ENCODE peak calls at places on chromosomes 5 and 9, in seven cellular contexts. A is H1, L is stomach, U is A549, Z is K562, E is suprapubic skin, R is sigmoid colon. N is an unnamed sample.

GRCh38 chr9:125558453-125559084 is 148.4 kb downstream of the MAPKAP1 start:
- DNase-seq in Z (peak), U (peak), A (peak), L (peak), R (peak), E (no peak), N (peak)

GRCh38 chr9:70610287-70610644 is 195.8 kb upstream of the KLF9 start:
- DNase-seq in R (no peak), Z (no peak), L (no peak), U (no peak), E (no peak), A (no peak), N (no peak)

GRCh38 chr9:128020692-128021091 is 39.9 kb upstream of the EEIG1 start:
- DNase-seq in A (peak), R (no peak), L (no peak), E (no peak), Z (peak), U (no peak), N (no peak)

GRCh38 chr5:35608881-35609779 is 8.5 kb upstream of the SPEF2 start:
- DNase-seq in E (no peak), R (no peak), Z (no peak), A (no peak), U (no peak), L (no peak), N (no peak)

GRCh38 chr5:167850901-167851300 is 440.5 kb upstream of the WWC1 start:
- DNase-seq in R (no peak), U (no peak), L (no peak), Z (no peak), A (no peak), E (no peak), N (no peak)

GRCh38 chr9:20580673-20581072 is 41.6 kb downstream of the MLLT3 start:
- DNase-seq in R (no peak), L (no peak), A (no peak), E (no peak), Z (no peak), U (no peak), N (no peak)

GRCh38 chr9:9961487-9961886 is 651.3 kb downstream of the PTPRD start:
- DNase-seq in Z (no peak), L (no peak), U (no peak), R (no peak), E (no peak), A (no peak), N (no peak)

GRCh38 chr9:12703996-12704395 is 10.8 kb downstream of the TYRP1 start:
- DNase-seq in Z (no peak), L (no peak), U (no peak), E (no peak), R (no peak), A (no peak), N (no peak)

GRCh38 chr9:138050472-138051330 is 173.1 kb downstream of the CACNA1B start:
- DNase-seq in L (peak), Z (no peak), A (peak), R (peak), E (no peak), U (no peak), N (no peak)

GRCh38 chr5:137563646-137564474 is 64.7 kb upstream of the SPOCK1 start:
- DNase-seq in U (no peak), R (no peak), Z (no peak), A (no peak), E (no peak), L (no peak), N (no peak)

GRCh38 chr9:36074870-36075532 is 38.3 kb downstream of the RECK start:
- DNase-seq in U (no peak), Z (no peak), E (peak), L (peak), A (no peak), R (peak), N (peak)

GRCh38 chr5:23507278-23507685 is at the start of gene PRDM9:
- DNase-seq in E (no peak), A (peak), Z (peak), U (peak), R (peak), L (no peak), N (no peak)

GRCh38 chr5:151696470-151697061 is 9.9 kb upstream of the SPARC start:
- DNase-seq in R (peak), E (peak), L (no peak), A (peak), Z (no peak), U (no peak), N (peak)

GRCh38 chr9:110538169-110538568 is 41.4 kb downstream of the SVEP1 start:
- DNase-seq in R (no peak), L (no peak), E (no peak), Z (no peak), U (no peak), A (no peak), N (no peak)

GRCh38 chr5:128035689-128036088 is 47.9 kb upstream of the SLC12A2 start:
- DNase-seq in L (no peak), A (no peak), E (no peak), Z (no peak), U (no peak), R (no peak), N (no peak)

GRCh38 chr5:78961743-78962142 is 23.4 kb downstream of the ARSB start:
- DNase-seq in L (no peak), R (no peak), Z (no peak), U (no peak), A (no peak), E (no peak), N (no peak)

GRCh38 chr9:135244751-135245221 is 157.3 kb downstream of the OLFM1 start:
- DNase-seq in L (peak), Z (no peak), A (no peak), E (no peak), R (peak), U (no peak), N (no peak)

GRCh38 chr5:127936439-127936972 is 147.1 kb upstream of the SLC12A2 start:
- DNase-seq in R (no peak), U (no peak), A (no peak), E (no peak), L (no peak), Z (no peak), N (no peak)

GRCh38 chr5:17895296-17896058 is 261.2 kb downstream of the TAF11L14 start:
- DNase-seq in A (no peak), R (no peak), Z (no peak), U (no peak), E (no peak), L (no peak), N (no peak)

GRCh38 chr5:79621056-79621455 is 8.8 kb downstream of the TENT2 start:
- DNase-seq in U (no peak), R (no peak), A (no peak), E (no peak), L (no peak), Z (no peak), N (no peak)

GRCh38 chr5:77867194-77867691 is 91.1 kb upstream of the TBCA start:
- DNase-seq in U (peak), L (no peak), Z (peak), R (no peak), A (no peak), E (no peak), N (no peak)

GRCh38 chr9:135811796-135812195 is 95.5 kb downstream of the CAMSAP1 start:
- DNase-seq in R (no peak), U (no peak), L (no peak), E (no peak), Z (no peak), A (no peak), N (no peak)

GRCh38 chr5:32585122-32585445 is 273 bp upstream of the SUB1 start:
- DNase-seq in R (no peak), A (no peak), E (no peak), U (no peak), L (no peak), Z (no peak), N (no peak)

GRCh38 chr5:156981481-156981880 is 18.5 kb upstream of the TIMD4 start:
- DNase-seq in E (no peak), Z (no peak), L (no peak), U (no peak), R (no peak), A (no peak), N (no peak)

GRCh38 chr9:72695365-72695764 is 174.0 kb downstream of the TMC1 start:
- DNase-seq in U (no peak), L (no peak), Z (no peak), E (no peak), R (no peak), A (no peak), N (no peak)

GRCh38 chr9:19759066-19759465 is 29.8 kb downstream of the SLC24A2 start:
- DNase-seq in L (no peak), Z (no peak), U (no peak), E (no peak), A (no peak), R (no peak), N (no peak)

GRCh38 chr5:108975697-108976096 is 228.0 kb downstream of the FER start:
- DNase-seq in A (no peak), Z (no peak), R (no peak), L (no peak), U (no peak), E (no peak), N (no peak)

GRCh38 chr5:43227655-43228054 is 35.6 kb downstream of the NIM1K start:
- DNase-seq in R (no peak), L (no peak), E (no peak), Z (peak), A (no peak), U (peak), N (no peak)

GRCh38 chr5:73901045-73901444 is 275.0 kb downstream of the ARHGEF28 start:
- DNase-seq in U (peak), R (no peak), E (no peak), Z (no peak), A (no peak), L (no peak), N (peak)

GRCh38 chr5:124979174-124979573 is 232.7 kb upstream of the ZNF608 start:
- DNase-seq in Z (no peak), E (no peak), L (no peak), R (no peak), U (no peak), A (no peak), N (no peak)

DNA sequence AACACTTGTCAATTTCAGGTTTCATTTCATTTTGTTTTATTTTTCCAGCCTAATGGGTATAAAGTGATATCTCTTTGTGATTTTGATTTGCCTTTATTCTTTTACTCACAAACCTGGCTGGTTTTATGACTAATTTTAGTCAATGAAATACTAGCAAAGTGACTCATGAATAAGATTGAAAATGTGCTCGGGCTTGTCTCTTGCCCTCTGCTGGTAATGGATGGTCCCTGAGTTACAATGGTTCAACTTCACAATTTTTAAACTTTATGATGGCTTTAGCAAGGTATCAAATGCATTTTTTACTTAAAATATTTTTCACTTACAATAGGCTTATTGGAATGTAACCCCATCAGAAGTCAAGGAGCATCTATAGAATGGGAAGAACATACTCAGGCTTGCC is 431.4 kb upstream of the CCNG1 start:
- DNase-seq in R (no peak), E (no peak), Z (no peak), L (no peak), A (no peak), U (no peak), N (no peak)
- TF ChIP-seq CTCF in R (no peak), E (no peak), Z (no peak), L (no peak), A (peak), U (no peak), N (no peak)

GRCh38 chr5:75659791-75660453 is 48.7 kb downstream of the ANKDD1B start:
- DNase-seq in L (no peak), Z (no peak), E (no peak), A (no peak), R (no peak), U (no peak), N (no peak)

GRCh38 chr5:75664933-75665332 is 52.3 kb downstream of the POC5 start:
- DNase-seq in E (no peak), U (no peak), Z (no peak), L (no peak), A (no peak), R (no peak), N (no peak)

GRCh38 chr5:75663621-75664285 is 52.5 kb downstream of the ANKDD1B start:
- DNase-seq in R (no peak), E (no peak), Z (no peak), U (no peak), A (no peak), L (no peak), N (no peak)

GRCh38 chr5:75660678-75661465 is 49.6 kb downstream of the ANKDD1B start:
- DNase-seq in L (no peak), A (no peak), E (no peak), U (no peak), Z (no peak), R (no peak), N (no peak)

DNA sequence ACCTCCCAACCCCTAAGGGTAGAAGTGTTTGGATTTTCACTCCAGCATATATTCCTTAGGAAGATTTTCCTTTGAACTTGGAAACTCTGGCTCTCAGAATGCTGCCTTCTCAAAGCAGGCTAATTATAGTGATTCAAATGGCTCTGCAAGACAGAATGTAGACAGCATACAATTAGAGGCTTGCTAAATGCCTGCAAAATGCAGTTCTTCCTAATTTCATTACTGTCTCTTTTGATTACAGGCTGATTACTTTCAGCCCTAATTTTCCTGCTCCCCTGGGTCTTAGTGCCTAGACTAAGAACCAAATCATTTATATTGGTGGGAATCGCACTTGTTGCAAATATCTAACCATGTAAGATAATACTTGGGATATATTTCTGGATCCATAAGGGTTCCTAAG is 50.8 kb downstream of the ANKDD1B start:
- DNase-seq in U (no peak), E (no peak), Z (no peak), L (no peak), A (no peak), R (no peak), N (no peak)
- TF ChIP-seq EP300 in U (no peak), E (no peak), Z (no peak), L (no peak), A (no peak), R (no peak), N (no peak)

GRCh38 chr5:55997742-55998351 is 3.1 kb upstream of the IL6ST start:
- DNase-seq in R (no peak), U (no peak), A (no peak), Z (peak), E (no peak), L (no peak), N (no peak)

GRCh38 chr5:55993013-55993412 is 1.8 kb downstream of the IL6ST start:
- DNase-seq in L (no peak), E (no peak), R (no peak), A (no peak), U (no peak), Z (no peak), N (peak)

GRCh38 chr5:55994502-55994997 is at the start of gene IL6ST:
- DNase-seq in Z (no peak), R (no peak), L (peak), E (peak), A (no peak), U (peak), N (peak)

GRCh38 chr5:55993628-55994501 is 898 bp downstream of the IL6ST start:
- DNase-seq in E (no peak), A (no peak), R (no peak), L (no peak), U (no peak), Z (no peak), N (no peak)

GRCh38 chr5:55994998-55995914 is 493 bp upstream of the IL6ST start:
- DNase-seq in Z (peak), R (peak), U (peak), A (peak), E (peak), L (peak), N (peak)
- TF ChIP-seq POLR2A in Z (peak), R (peak), U (peak), A (peak), E (no peak), L (no peak), N (peak)

GRCh38 chr5:146475906-146476305 is 28.8 kb downstream of the TCERG1 start:
- DNase-seq in U (no peak), R (no peak), A (no peak), L (no peak), Z (no peak), E (no peak), N (no peak)

GRCh38 chr5:146474040-146474439 is 26.9 kb downstream of the TCERG1 start:
- DNase-seq in L (no peak), U (no peak), R (no peak), E (no peak), Z (no peak), A (no peak), N (no peak)

GRCh38 chr5:146475190-146475801 is 28.2 kb downstream of the TCERG1 start:
- DNase-seq in Z (no peak), L (no peak), R (no peak), E (no peak), A (no peak), U (no peak), N (no peak)
- TF ChIP-seq CTCF in Z (no peak), L (no peak), R (no peak), E (no peak), A (no peak), U (no peak), N (no peak)

GRCh38 chr5:141866111-141866510 is 12.1 kb downstream of the PCDH1 start:
- DNase-seq in U (no peak), Z (no peak), A (no peak), L (peak), E (peak), R (peak), N (no peak)
- TF ChIP-seq EP300 in U (no peak), Z (no peak), A (no peak), L (no peak), E (no peak), R (no peak), N (peak)

GRCh38 chr9:23434654-23435053 is 391.4 kb downstream of the ELAVL2 start:
- DNase-seq in L (no peak), E (no peak), A (no peak), R (no peak), U (no peak), Z (no peak), N (no peak)

GRCh38 chr9:23426144-23426543 is 399.9 kb downstream of the ELAVL2 start:
- DNase-seq in E (no peak), R (no peak), U (no peak), L (no peak), Z (no peak), A (no peak), N (no peak)

GRCh38 chr9:23431459-23431858 is 394.6 kb downstream of the ELAVL2 start:
- DNase-seq in L (no peak), R (no peak), A (no peak), U (no peak), Z (no peak), E (no peak), N (no peak)
- TF ChIP-seq POLR2A in L (no peak), R (no peak), A (no peak), U (no peak), Z (no peak), E (no peak), N (no peak)

DNA sequence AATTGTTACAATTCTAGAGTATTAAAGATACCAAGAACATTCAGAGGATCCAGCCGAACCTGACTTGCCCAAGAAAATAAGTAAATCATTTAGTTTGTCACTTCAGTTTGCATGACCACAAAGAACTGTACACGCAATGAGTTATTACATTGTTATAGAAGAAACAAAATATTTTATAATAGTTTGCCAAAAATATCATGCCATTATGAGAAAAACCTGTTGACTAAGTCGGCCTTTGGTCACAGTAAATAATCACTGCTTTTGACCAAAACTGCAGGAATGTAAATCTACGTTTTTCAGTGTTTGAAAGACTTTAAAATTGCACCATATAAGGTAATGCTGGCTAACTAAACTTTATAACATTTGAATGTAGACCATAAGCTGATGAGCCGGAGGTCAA is 27.9 kb downstream of the TRIO start:
- DNase-seq in Z (no peak), L (no peak), A (no peak), E (no peak), R (no peak), U (no peak), N (no peak)
- TF ChIP-seq CTCF in Z (no peak), L (no peak), A (no peak), E (no peak), R (no peak), U (no peak), N (no peak)

N was measured in tibial nerve.